ENCODE peak calls at places on chromosomes 13 and 19, in nine cellular contexts. F is EH; O is GM23248; W is choroid plexus epithelial cell; Z is AG20443; K is stimulated activated CD8-positive, alpha-beta memory T cell treated with anti-CD3 and anti-CD28 coated beads, Interleukin-15, amount 100 ng/mL, for 1 hour; Q is lower leg skin; I is ecto neural progenitor cell; J is T-helper 17 cell. T is an unnamed sample.

GRCh38 chr13:73952683-73953082 is 181.5 kb downstream of the KLF12 start:
- DNase-seq in F (peak), J (no peak), K (no peak), Z (no peak), I (no peak), Q (no peak), O (peak), W (no peak), T (no peak)

GRCh38 chr19:6480843-6481415 is 658 bp downstream of the DENND1C start:
- DNase-seq in K (no peak), Z (no peak), W (no peak), F (no peak), I (no peak), J (no peak), Q (no peak), O (no peak), T (no peak)

GRCh38 chr13:18235756-18236527 is 945.7 kb downstream of the TUBA3C start:
- DNase-seq in Q (no peak), W (no peak), O (no peak), F (no peak), Z (no peak), K (no peak), J (no peak), I (no peak), T (no peak)

GRCh38 chr13:103012611-103013010 is 53.6 kb downstream of the SLC10A2 start:
- DNase-seq in F (no peak), K (no peak), Q (no peak), Z (no peak), I (no peak), J (no peak), O (no peak), W (no peak), T (no peak)

GRCh38 chr19:40420766-40421467 is 4.9 kb downstream of the SERTAD1 start:
- DNase-seq in O (peak), I (peak), F (peak), K (peak), J (peak), W (peak), Q (peak), Z (peak), T (peak)

GRCh38 chr19:2461751-2462634 is 5.2 kb upstream of the LMNB2 start:
- DNase-seq in J (peak), Z (peak), F (peak), I (peak), O (peak), Q (no peak), K (no peak), W (peak), T (no peak)

GRCh38 chr13:77002590-77003190 is 10.8 kb downstream of the CLN5 start:
- DNase-seq in K (no peak), I (no peak), J (no peak), O (peak), F (peak), W (peak), Z (peak), Q (no peak), T (peak)

GRCh38 chr19:43620061-43621001 is 902 bp upstream of the ZNF428 start:
- DNase-seq in F (no peak), J (peak), Z (no peak), K (peak), I (no peak), Q (no peak), O (no peak), W (no peak), T (no peak)

GRCh38 chr13:114046447-114046846 is 72.6 kb upstream of the C13orf46 start:
- DNase-seq in I (no peak), Z (no peak), W (no peak), F (no peak), O (no peak), Q (no peak), J (no peak), K (no peak), T (no peak)